ENCODE peak calls at places on chromosomes 11 and 22, in four cellular contexts. W is K562, G is GM12878, D is HepG2. R is an unnamed sample.

GRCh38 chr11:810040-810567 is 337 bp downstream of the RPLP2 start:
- DNase-seq in W (no peak), G (no peak), D (no peak), R (no peak)

GRCh38 chr11:59069082-59069481 is 17.0 kb upstream of the GLYATL1B start:
- DNase-seq in W (no peak), G (no peak), D (no peak), R (no peak)

GRCh38 chr22:40334060-40334459 is 12.2 kb upstream of the ADSL start:
- DNase-seq in W (no peak), G (no peak), D (no peak), R (no peak)

GRCh38 chr11:56816259-56816658 is 67.8 kb upstream of the OR9G4 start:
- DNase-seq in W (no peak), G (no peak), D (no peak), R (no peak)

GRCh38 chr22:19396934-19397728 is 34.4 kb downstream of the HIRA start:
- DNase-seq in W (peak; percentile 100), G (no peak), D (no peak), R (no peak)

GRCh38 chr11:28343304-28344233 is 235.4 kb downstream of the METTL15 start:
- DNase-seq in W (peak; percentile 59), G (no peak), D (peak; percentile 15), R (no peak)

GRCh38 chr11:2399488-2400068 is 972 bp upstream of the TSSC4 start:
- DNase-seq in W (peak; percentile 40), G (no peak), D (no peak), R (peak; percentile 30)

GRCh38 chr11:3684787-3685186 is 13.6 kb upstream of the CHRNA10 start:
- DNase-seq in W (no peak), G (no peak), D (no peak), R (no peak)

GRCh38 chr11:118910309-118911112 is 15.2 kb downstream of the BCL9L start:
- DNase-seq in W (peak; percentile 81), G (no peak), D (peak; percentile 75), R (no peak)

GRCh38 chr11:120147950-120148270 is 10.0 kb upstream of the TRIM29 start:
- DNase-seq in W (no peak), G (no peak), D (no peak), R (no peak)

GRCh38 chr11:120147094-120147949 is 9.4 kb upstream of the TRIM29 start:
- DNase-seq in W (peak; percentile 1), G (no peak), D (no peak), R (no peak)

GRCh38 chr11:120149246-120149645 is 11.3 kb upstream of the TRIM29 start:
- DNase-seq in W (no peak), G (no peak), D (no peak), R (no peak)

GRCh38 chr11:120153221-120153620 is 15.3 kb upstream of the TRIM29 start:
- DNase-seq in W (no peak), G (no peak), D (no peak), R (no peak)

DNA sequence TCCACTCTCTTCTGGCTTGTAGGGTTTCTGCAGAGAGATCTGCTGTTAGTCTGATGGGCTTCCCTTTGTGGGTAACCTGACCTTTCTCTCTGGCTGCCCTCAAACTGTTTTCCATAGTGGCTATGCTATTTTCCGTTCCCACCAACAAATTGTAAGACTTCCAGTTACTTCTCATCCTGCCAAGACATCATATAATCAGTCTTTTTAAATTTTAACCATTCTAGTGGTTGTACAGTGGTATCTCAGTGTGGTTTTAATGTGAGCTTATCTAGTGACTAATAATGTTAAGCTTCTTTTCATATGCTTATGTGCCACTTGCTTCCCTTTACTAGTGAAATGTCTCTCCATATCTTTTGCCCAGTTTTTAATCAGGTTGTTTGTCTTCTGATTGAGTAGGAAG is 13.6 kb upstream of the TRIM29 start:
- DNase-seq in W (no peak), G (no peak), D (no peak), R (no peak)
- TF ChIP-seq FOXM1 in W (no peak), G (no peak), D (no peak), R (no peak)

GRCh38 chr11:8040261-8040920 is 40.6 kb upstream of the TUB start:
- DNase-seq in W (no peak), G (no peak), D (no peak), R (no peak)

GRCh38 chr11:8036986-8037385 is 44.0 kb upstream of the TUB start:
- DNase-seq in W (no peak), G (no peak), D (no peak), R (no peak)

GRCh38 chr11:8039530-8040260 is 41.3 kb upstream of the TUB start:
- DNase-seq in W (no peak), G (no peak), D (no peak), R (no peak)

GRCh38 chr11:8038811-8039529 is 42.0 kb upstream of the TUB start:
- DNase-seq in W (no peak), G (no peak), D (no peak), R (no peak)

GRCh38 chr11:8038393-8038792 is 42.6 kb upstream of the TUB start:
- DNase-seq in W (no peak), G (no peak), D (no peak), R (no peak)
- TF ChIP-seq FOXK2 in W (no peak), G (no peak), D (no peak), R (no peak)

DNA sequence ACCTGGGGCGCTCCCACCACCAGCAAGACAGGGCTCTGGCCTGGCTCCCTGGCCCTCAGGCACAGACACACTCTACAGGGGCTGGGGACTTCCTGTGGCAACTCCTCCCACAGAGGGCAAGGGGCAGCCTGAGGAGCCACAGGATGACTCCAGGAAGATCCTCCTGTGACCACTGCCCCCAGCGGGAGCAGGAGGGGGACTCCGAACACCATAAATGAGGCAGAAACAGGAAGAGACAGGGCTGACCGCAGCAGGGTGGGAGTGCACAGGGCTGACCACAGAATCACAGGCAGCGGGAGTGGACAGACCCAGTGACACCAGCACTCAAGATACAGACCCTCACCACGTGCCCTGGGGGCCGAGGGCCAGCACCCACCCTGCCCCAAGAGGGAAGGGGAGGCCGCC is 10.8 kb downstream of the ARAP1 start:
- DNase-seq in W (peak; percentile 75), G (no peak), D (peak; percentile 56), R (no peak)
- TF ChIP-seq FOXM1 in W (no peak), G (no peak), D (no peak), R (no peak)

GRCh38 chr11:32334822-32335221 is 100.5 kb downstream of the WT1 start:
- DNase-seq in W (peak; percentile 48), G (no peak), D (peak; percentile 45), R (no peak)
- TF ChIP-seq FOXK2 in W (no peak), G (no peak), D (no peak), R (no peak)

GRCh38 chr22:29768052-29768680 is 997 bp downstream of the UQCR10 start:
- DNase-seq in W (no peak), G (no peak), D (no peak), R (no peak)

GRCh38 chr22:29766632-29767288 is at the start of gene ZMAT5:
- DNase-seq in W (peak; percentile 95), G (peak; percentile 94), D (peak; percentile 96), R (peak; percentile 100)

GRCh38 chr22:29769723-29770321 is 2.7 kb downstream of the UQCR10 start:
- DNase-seq in W (no peak), G (no peak), D (peak; percentile 93), R (no peak)

GRCh38 chr22:29767289-29768051 is at the start of gene UQCR10:
- DNase-seq in W (peak; percentile 91), G (no peak), D (peak; percentile 85), R (peak; percentile 98)

DNA sequence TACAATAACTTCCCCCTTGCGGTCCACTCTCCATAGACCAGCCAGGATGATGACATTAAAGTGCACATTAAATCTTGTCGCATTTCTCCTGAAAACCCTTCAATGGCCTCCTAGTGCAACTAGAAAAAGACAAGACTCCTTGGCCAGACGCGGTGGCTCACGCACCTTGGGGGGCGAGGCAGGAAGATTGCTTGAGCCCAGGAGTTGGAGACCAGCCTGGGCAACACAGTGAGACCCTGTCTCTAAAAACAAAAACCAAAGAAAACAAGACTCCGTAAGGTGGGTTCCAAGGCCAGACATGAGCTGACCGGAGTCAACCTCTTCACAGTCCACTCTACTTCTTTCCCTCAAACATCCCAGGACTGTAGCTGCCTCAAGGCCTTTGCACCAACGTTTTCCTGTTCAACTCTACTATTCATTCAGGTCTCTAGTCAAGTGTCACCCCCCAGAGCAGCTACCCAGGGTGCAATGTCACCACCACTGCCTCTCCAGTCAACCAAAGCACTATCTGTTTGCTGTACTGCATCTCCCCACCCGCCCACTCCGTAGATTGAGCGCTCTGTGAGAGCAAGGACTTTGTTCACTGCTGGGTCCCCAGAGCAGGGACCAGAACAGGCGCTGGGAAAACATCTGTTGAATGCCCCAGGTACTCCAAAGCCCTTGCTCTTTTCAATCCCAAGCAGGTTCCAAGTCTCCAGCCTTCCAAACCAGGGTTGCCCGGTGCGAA is 739 bp downstream of the ZMAT5 start:
- DNase-seq in W (peak; percentile 51), G (no peak), D (peak; percentile 81), R (no peak)
- TF ChIP-seq FOXM1 in W (no peak), G (no peak), D (no peak), R (no peak)

DNA sequence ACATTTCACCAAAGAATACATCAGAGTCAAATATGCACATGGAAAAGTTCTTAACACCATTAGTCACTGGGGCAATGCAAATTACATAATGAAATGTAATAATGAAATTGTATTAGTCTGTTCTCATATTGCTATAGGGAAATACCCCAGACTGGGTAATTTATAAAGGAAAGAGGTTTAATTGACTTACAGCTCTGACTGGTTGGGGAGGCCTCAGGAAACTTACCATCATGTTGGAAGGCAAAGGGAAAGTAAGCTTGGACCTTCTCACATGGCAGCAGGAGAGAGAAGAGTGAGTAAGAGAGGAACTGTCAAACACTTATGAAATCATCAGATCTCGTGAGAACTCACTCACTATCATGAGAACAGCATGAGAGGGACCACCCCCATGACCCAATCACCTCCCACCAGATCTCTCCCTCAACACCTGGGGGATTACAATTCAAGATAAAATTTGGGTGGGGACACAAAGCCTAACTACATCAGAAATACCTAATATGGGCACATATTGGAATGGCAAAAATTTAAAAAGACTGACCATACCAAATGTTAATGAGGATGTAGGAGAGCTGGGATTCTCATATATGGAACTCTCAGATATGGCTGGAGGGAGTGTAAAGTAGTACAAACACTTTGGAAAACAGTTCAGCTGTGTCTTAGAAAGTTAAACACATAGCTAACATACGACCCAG is 65.1 kb upstream of the CD44 start:
- DNase-seq in W (no peak), G (no peak), D (no peak), R (no peak)
- TF ChIP-seq FOXK2 in W (no peak), G (no peak), D (no peak), R (no peak)

GRCh38 chr22:50583294-50583865 is 731 bp upstream of the CHKB start:
- DNase-seq in W (no peak), G (no peak), D (peak; percentile 18), R (no peak)
- TF ChIP-seq FOXM1 in W (no peak), G (no peak), D (no peak), R (no peak)

R was measured in HEK293T.